ENCODE peak calls at places on chromosomes 6 and 20, in seven cellular contexts. I is IMR-90, Y is psoas muscle, S is ovary, Z is AG04450, G is hepatocyte, O is coronary artery. M is an unnamed sample.

GRCh38 chr6:44192428-44193041 is 24.2 kb upstream of the MYMX start:
- DNase-seq in Y (no peak), Z (no peak), G (no peak), S (no peak), I (no peak), O (no peak), M (no peak)

GRCh38 chr20:54174452-54175175 is 828 bp upstream of the CYP24A1 start:
- DNase-seq in Y (no peak), O (no peak), Z (no peak), G (no peak), S (no peak), I (no peak), M (no peak)

GRCh38 chr20:47568019-47568418 is 66.3 kb downstream of the NCOA3 start:
- DNase-seq in S (peak; percentile 38), Y (no peak), G (peak; percentile 28), I (peak; percentile 90), Z (peak; percentile 81), O (no peak), M (no peak)

GRCh38 chr6:166257911-166258318 is 50.3 kb downstream of the PRR18 start:
- DNase-seq in O (no peak), S (no peak), Y (no peak), Z (no peak), I (no peak), G (no peak), M (no peak)

GRCh38 chr6:24522090-24522820 is 27.5 kb downstream of the ALDH5A1 start:
- DNase-seq in G (no peak), Z (no peak), Y (no peak), I (peak; percentile 17), S (peak; percentile 11), O (no peak), M (peak; percentile 17)

GRCh38 chr6:53579338-53579737 is 34.4 kb upstream of the GCLC start:
- DNase-seq in G (no peak), Y (no peak), O (no peak), Z (no peak), I (no peak), S (no peak), M (no peak)

GRCh38 chr6:105431226-105431625 is 28.3 kb upstream of the PREP start:
- DNase-seq in G (peak; percentile 61), S (no peak), Z (peak; percentile 15), Y (no peak), I (peak; percentile 68), O (no peak), M (no peak)

GRCh38 chr6:26477431-26477830 is 19.7 kb downstream of the BTN2A1 start:
- DNase-seq in G (no peak), O (no peak), S (no peak), I (no peak), Y (no peak), Z (no peak), M (no peak)

GRCh38 chr20:44532248-44532980 is 10.5 kb upstream of the SERINC3 start:
- DNase-seq in G (no peak), Y (no peak), O (no peak), S (peak; percentile 28), I (no peak), Z (no peak), M (no peak)

GRCh38 chr6:90035047-90035678 is 140.9 kb downstream of the GJA10 start:
- DNase-seq in G (no peak), I (no peak), S (no peak), O (no peak), Y (no peak), Z (no peak), M (no peak)

GRCh38 chr6:90459225-90459758 is 127.6 kb downstream of the MAP3K7 start:
- DNase-seq in G (no peak), S (no peak), Y (no peak), Z (no peak), O (no peak), I (no peak), M (no peak)

GRCh38 chr20:50844430-50845100 is 49.7 kb downstream of the BCAS4 start:
- DNase-seq in Z (peak; percentile 49), G (no peak), S (no peak), I (peak; percentile 87), O (no peak), Y (no peak), M (peak; percentile 99)

GRCh38 chr6:35370124-35370741 is 27.9 kb downstream of the PPARD start:
- DNase-seq in S (peak; percentile 19), G (peak; percentile 50), Z (peak; percentile 46), Y (peak; percentile 96), I (peak; percentile 95), O (peak; percentile 89), M (peak; percentile 82)

GRCh38 chr6:120620900-120621299 is 713.4 kb downstream of the TBC1D32 start:
- DNase-seq in Y (no peak), S (no peak), Z (no peak), O (no peak), G (no peak), I (no peak), M (no peak)

GRCh38 chr6:152459245-152459644 is 177.9 kb downstream of the SYNE1 start:
- DNase-seq in I (peak; percentile 3), Z (no peak), G (no peak), O (no peak), Y (no peak), S (no peak), M (no peak)
- H3K27ac ChIP-seq in I (no peak overlapping the region), Z (no peak overlapping the region), G (no peak overlapping the region), O (no peak overlapping the region), Y (no peak overlapping the region), S (no peak overlapping the region), M (no peak overlapping the region)

GRCh38 chr6:4583026-4583425 is 193.2 kb upstream of the CDYL start:
- DNase-seq in O (no peak), I (no peak), Y (no peak), G (no peak), S (no peak), Z (no peak), M (peak; percentile 29)

GRCh38 chr6:4582506-4582905 is 193.7 kb upstream of the CDYL start:
- DNase-seq in Y (no peak), O (no peak), Z (peak; percentile 15), S (no peak), I (peak; percentile 64), G (no peak), M (no peak)

GRCh38 chr6:4584801-4585200 is 191.4 kb upstream of the CDYL start:
- DNase-seq in G (no peak), O (no peak), Y (no peak), Z (no peak), I (no peak), S (no peak), M (no peak)

GRCh38 chr6:4580361-4580760 is 195.8 kb upstream of the CDYL start:
- DNase-seq in I (no peak), O (no peak), Y (no peak), Z (no peak), S (no peak), G (no peak), M (no peak)

DNA sequence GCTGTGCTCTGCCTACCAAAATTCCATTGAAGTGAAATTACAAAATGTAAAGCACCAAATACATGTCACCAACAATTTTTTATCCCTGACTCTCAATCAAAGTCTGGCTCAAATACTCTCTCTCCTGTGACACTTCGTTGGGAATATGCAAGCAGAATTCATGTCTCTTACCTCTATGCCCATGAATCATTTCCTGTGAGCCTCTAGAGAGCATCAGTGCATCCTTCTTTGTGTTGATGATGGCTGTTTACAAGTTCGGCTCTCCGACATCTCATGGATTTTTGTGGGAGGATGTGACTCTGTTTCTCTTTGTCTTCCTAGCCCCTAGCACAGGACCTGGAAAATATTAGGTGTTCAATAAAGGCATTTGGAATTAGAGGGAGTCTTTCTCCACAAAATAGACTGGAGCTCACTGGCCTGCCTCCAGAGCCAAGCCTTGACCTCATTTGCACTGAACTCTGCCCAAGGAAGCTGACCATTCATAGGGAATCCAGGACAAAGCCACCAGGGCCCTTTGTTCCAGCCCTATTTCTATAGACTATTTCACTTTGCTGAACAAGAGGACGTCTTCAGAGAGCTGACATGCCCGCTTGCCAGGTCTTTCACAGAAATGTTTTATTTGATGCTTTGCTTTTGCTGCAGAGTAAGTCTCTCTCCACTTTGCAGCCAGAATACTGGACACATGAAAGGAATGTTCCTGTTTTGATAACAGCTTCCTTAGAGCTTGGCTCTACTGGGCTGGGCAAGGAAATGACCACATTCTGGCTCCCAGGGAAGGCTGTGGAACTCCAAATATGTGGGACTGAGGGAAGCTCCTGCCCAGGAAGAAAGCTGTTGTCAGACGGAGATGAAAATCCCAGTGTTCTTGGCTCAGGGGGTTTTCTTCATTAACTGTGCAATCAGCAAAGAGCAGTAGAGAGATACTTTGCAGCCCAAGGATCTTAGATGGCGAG is 194.5 kb upstream of the CDYL start:
- DNase-seq in I (peak; percentile 95), O (no peak), G (peak; percentile 13), Z (peak; percentile 87), Y (no peak), S (no peak), M (no peak)
- H3K27ac ChIP-seq in I (peak overlapping the region; percentile 87), O (no peak overlapping the region), G (peak overlapping the region; percentile 39), Z (peak overlapping the region; percentile 90), Y (no peak overlapping the region), S (no peak overlapping the region), M (no peak overlapping the region)

DNA sequence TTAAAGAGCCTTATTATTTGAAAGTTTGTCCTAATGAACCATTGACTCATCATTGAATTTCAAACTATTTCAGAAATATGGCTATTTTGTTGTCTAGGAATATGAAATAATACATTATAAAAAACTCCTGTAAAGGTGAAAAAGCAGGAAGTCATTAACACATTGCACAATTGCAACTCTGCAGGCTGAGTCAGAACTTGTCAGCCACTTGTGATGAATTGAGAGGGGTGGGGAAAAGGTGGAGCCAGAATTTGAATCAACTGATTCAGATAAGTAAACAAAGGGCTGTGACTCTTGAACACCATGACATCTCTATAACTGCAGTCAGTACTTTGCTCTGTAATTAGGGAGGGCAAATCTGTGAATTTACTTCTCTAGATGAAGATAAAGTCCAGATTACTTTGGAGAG is 6.0 kb downstream of the C6orf141 start:
- DNase-seq in I (peak; percentile 9), Z (no peak), O (no peak), S (no peak), Y (no peak), G (peak; percentile 82), M (peak; percentile 82)
- H3K27ac ChIP-seq in I (no peak overlapping the region), Z (no peak overlapping the region), O (no peak overlapping the region), S (no peak overlapping the region), Y (no peak overlapping the region), G (peak overlapping the region; percentile 50), M (peak overlapping the region; percentile 62)

GRCh38 chr20:57999465-58000111 is 228.9 kb downstream of the ANKRD60 start:
- DNase-seq in Y (no peak), I (no peak), Z (no peak), O (no peak), G (no peak), S (no peak), M (no peak)

GRCh38 chr20:57998276-57998675 is 230.2 kb downstream of the ANKRD60 start:
- DNase-seq in I (no peak), Z (no peak), O (no peak), S (no peak), Y (no peak), G (no peak), M (no peak)

GRCh38 chr20:57996936-57997629 is 231.4 kb downstream of the ANKRD60 start:
- DNase-seq in O (no peak), Z (no peak), S (no peak), Y (no peak), G (no peak), I (no peak), M (peak; percentile 23)

GRCh38 chr20:58001381-58001780 is 227.1 kb downstream of the ANKRD60 start:
- DNase-seq in Z (no peak), S (peak; percentile 66), O (no peak), I (no peak), G (no peak), Y (peak; percentile 68), M (no peak)

DNA sequence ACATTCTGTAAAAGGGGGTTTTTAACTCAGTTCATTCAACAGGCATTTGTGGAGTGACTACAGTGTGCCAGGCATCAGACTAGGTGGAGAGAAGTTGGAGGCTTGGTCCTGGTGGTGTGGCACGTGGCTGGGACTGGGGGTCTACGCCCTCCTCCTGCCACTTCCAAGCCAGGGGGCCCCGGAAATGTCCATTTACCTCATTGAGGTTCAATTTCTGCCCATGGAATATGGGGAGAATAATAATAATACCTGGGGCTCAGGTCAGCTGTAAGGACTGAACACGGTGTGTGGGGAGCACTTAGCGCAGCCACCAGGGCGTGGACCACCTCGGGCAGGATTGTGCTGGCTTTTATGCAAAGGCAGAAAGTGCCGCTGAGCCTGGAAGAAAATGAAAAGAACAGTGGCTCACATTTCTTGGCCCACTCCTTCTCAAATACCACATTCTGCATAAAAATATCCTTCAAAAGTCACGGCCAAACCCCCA is 229.4 kb downstream of the ANKRD60 start:
- DNase-seq in S (no peak), Y (no peak), I (no peak), O (no peak), Z (no peak), G (no peak), M (no peak)
- H3K27ac ChIP-seq in S (no peak overlapping the region), Y (no peak overlapping the region), I (no peak overlapping the region), O (peak overlapping the region; percentile 7), Z (no peak overlapping the region), G (no peak overlapping the region), M (no peak overlapping the region)